ENCODE peak calls at places on chromosome 15, in four cellular contexts. G is Caco-2; L is activated T-cell treated with anti-CD3 and anti-CD28 coated beads, Interleukin-2, amount 50 U/mL, for 72 hours; I is foreskin fibroblast. K is an unnamed sample.
A peak's percentile ranks its signal among the peaks of the same experiment; 100 is the strongest.

GRCh38 chr15:101276501-101277037 is 716 bp downstream of the SELENOS start:
- DNase-seq in L (peak; percentile 33), G (no peak), I (peak; percentile 51), K (peak; percentile 32)

GRCh38 chr15:101060576-101061551 is 141.7 kb downstream of the LRRK1 start:
- DNase-seq in L (no peak), I (no peak), G (no peak), K (no peak)

GRCh38 chr15:70569718-70570231 is 193.6 kb downstream of the UACA start:
- DNase-seq in G (no peak), I (no peak), L (no peak), K (no peak)

GRCh38 chr15:65550681-65551098 is 20.4 kb downstream of the HACD3 start:
- DNase-seq in I (peak; percentile 33), G (no peak), L (no peak), K (no peak)

GRCh38 chr15:96165775-96166174 is 164.7 kb upstream of the NR2F2 start:
- DNase-seq in I (no peak), L (no peak), G (no peak), K (no peak)

GRCh38 chr15:41513282-41514227 is at the start of gene LTK:
- DNase-seq in I (peak; percentile 28), L (no peak), G (no peak), K (peak; percentile 52)

GRCh38 chr15:92068121-92068520 is 214.6 kb downstream of the SLCO3A1 start:
- DNase-seq in G (no peak), L (no peak), I (no peak), K (no peak)

GRCh38 chr15:70088427-70088826 is 9.3 kb downstream of the TLE3 start:
- DNase-seq in L (no peak), I (peak; percentile 23), G (no peak), K (no peak)

GRCh38 chr15:100763764-100764750 is 115.6 kb upstream of the ALDH1A3 start:
- DNase-seq in I (peak; percentile 31), G (no peak), L (no peak), K (peak; percentile 3)

GRCh38 chr15:67680645-67681044 is 138.1 kb downstream of the MAP2K5 start:
- DNase-seq in G (no peak), L (no peak), I (peak; percentile 25), K (no peak)

GRCh38 chr15:89514186-89514585 is 17.8 kb upstream of the RHCG start:
- DNase-seq in G (no peak), L (no peak), I (no peak), K (no peak)

GRCh38 chr15:89121414-89121813 is 33.2 kb downstream of the ABHD2 start:
- DNase-seq in G (peak; percentile 83), I (no peak), L (no peak), K (no peak)

GRCh38 chr15:100759116-100759515 is 120.5 kb upstream of the ALDH1A3 start:
- DNase-seq in G (no peak), I (peak; percentile 79), L (no peak), K (peak; percentile 58)

GRCh38 chr15:95857758-95858157 is 472.7 kb upstream of the NR2F2 start:
- DNase-seq in I (peak; percentile 50), G (no peak), L (no peak), K (no peak)

GRCh38 chr15:94008101-94009080 is 223.0 kb upstream of the MCTP2 start:
- DNase-seq in L (no peak), G (no peak), I (peak; percentile 4), K (no peak)

GRCh38 chr15:65517866-65518207 is 348 bp upstream of the DPP8 start:
- DNase-seq in G (no peak), I (no peak), L (no peak), K (no peak)

GRCh38 chr15:46577767-46578166 is 942.9 kb downstream of the SQOR start:
- DNase-seq in L (no peak), I (no peak), G (no peak), K (no peak)

GRCh38 chr15:57153140-57153539 is 223.2 kb upstream of the CGNL1 start:
- DNase-seq in G (no peak), I (no peak), L (peak; percentile 27), K (no peak)

K was measured in AG08396.